ENCODE peak calls at places on chromosomes 1 and 21, in seven cellular contexts. A is right lobe of liver, G is thyroid gland, I is fibroblast of pulmonary artery, L is esophagus squamous epithelium, S is breast epithelium, V is tibial artery. O is an unnamed sample.

GRCh38 chr1:11649237-11649623 is 5.0 kb downstream of the FBXO2 start:
- DNase-seq in A (no peak), G (no peak), I (no peak), L (no peak), S (no peak), V (no peak), O (no peak)

GRCh38 chr1:205387845-205388244 is 31.1 kb upstream of the KLHDC8A start:
- DNase-seq in A (no peak), G (no peak), I (no peak), L (no peak), S (no peak), V (no peak), O (no peak)

GRCh38 chr1:218499021-218499691 is 154.0 kb downstream of the TGFB2 start:
- DNase-seq in A (no peak), G (no peak), I (peak), L (no peak), S (no peak), V (no peak), O (peak)

GRCh38 chr1:156149374-156150106 is 3.8 kb upstream of the SEMA4A start:
- DNase-seq in A (no peak), G (no peak), I (no peak), L (no peak), S (no peak), V (no peak), O (no peak)

GRCh38 chr1:85865183-85865582 is 156.9 kb upstream of the ZNHIT6 start:
- DNase-seq in A (no peak), G (no peak), I (peak), L (no peak), S (no peak), V (no peak), O (no peak)

GRCh38 chr1:246107516-246108277 is 399.4 kb downstream of the SMYD3 start:
- DNase-seq in A (no peak), G (no peak), I (peak), L (no peak), S (no peak), V (no peak), O (no peak)

GRCh38 chr1:186220911-186221310 is 154.1 kb downstream of the TPR start:
- DNase-seq in A (no peak), G (no peak), I (no peak), L (no peak), S (no peak), V (no peak), O (no peak)

GRCh38 chr1:55589656-55590297 is 374.6 kb upstream of the USP24 start:
- DNase-seq in A (no peak), G (peak), I (peak), L (no peak), S (peak), V (peak), O (peak)

GRCh38 chr1:50704126-50704525 is 255.9 kb downstream of the FAF1 start:
- DNase-seq in A (no peak), G (no peak), I (peak), L (no peak), S (no peak), V (no peak), O (peak)

DNA sequence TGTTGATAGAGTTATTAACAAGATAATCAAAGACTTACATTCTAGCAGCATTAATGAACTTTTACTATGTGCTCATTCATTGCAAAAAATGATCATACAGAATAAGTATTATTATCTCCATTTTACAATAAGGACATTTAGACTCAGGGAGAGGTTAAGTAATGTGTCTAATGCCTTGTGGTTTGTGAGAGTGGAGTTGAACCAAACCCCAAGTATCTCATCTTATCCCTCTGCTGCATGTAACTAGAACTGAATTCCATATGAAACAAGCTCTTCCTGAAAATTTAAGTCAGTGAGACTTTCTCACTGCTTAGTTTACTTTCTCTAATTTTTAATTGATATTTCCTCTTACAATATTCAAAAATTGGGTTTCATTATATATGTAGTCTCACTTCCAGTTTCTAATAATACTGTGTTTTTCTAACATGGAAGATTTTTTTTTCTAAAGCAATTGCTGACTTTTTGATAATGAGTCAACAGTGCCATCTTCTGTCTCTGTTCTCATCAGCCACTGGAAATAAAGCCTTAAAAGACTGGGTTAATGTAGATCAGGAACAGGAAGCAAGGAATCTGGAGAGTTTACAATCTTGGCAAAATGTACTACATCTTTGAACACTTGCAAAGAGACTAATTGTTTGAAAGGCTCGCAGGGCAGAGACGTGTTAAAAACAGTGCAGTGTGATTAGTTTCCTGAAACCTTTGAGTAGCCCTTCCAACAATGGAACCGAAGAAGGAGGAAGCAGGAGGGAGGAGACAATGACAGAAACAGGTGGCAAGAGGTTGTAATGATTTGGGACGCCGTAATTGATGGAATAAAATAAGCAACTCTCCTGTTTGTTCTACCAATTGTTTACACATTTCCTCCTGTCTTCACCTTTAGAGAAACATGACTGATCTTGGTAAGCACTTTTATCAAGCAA is 567.6 kb downstream of the MRPL39 start:
- DNase-seq in A (no peak), G (no peak), I (no peak), L (no peak), S (no peak), V (no peak), O (no peak)
- TF ChIP-seq CTCF in A (peak), G (peak), I (no peak), L (peak), S (no peak), V (no peak), O (no peak)

GRCh38 chr1:234598974-234599616 is 10.9 kb downstream of the IRF2BP2 start:
- DNase-seq in A (peak), G (peak), I (peak), L (no peak), S (no peak), V (peak), O (peak)
- H3K4me3 ChIP-seq in A (peak), G (no peak), I (peak), L (peak), S (peak), V (peak), O (peak)

GRCh38 chr1:33634806-33635205 is 162.4 kb downstream of the ZSCAN20 start:
- DNase-seq in A (no peak), G (peak), I (peak), L (no peak), S (no peak), V (no peak), O (peak)
- TF ChIP-seq CTCF in A (peak), G (peak), I (peak), L (peak), S (no peak), V (peak), O (peak)

GRCh38 chr1:92953491-92953890 is 7.8 kb downstream of the DIPK1A start:
- DNase-seq in A (no peak), G (no peak), I (no peak), L (no peak), S (no peak), V (no peak), O (no peak)
- H3K4me3 ChIP-seq in A (no peak), G (no peak), I (no peak), L (no peak), S (no peak), V (no peak), O (no peak)

GRCh38 chr1:151008244-151009205 is at the start of gene PRUNE1:
- DNase-seq in A (peak), G (peak), I (peak), L (peak), S (peak), V (peak), O (peak)
- TF ChIP-seq CTCF in A (no peak), G (no peak), I (no peak), L (peak), S (peak), V (peak), O (no peak)

DNA sequence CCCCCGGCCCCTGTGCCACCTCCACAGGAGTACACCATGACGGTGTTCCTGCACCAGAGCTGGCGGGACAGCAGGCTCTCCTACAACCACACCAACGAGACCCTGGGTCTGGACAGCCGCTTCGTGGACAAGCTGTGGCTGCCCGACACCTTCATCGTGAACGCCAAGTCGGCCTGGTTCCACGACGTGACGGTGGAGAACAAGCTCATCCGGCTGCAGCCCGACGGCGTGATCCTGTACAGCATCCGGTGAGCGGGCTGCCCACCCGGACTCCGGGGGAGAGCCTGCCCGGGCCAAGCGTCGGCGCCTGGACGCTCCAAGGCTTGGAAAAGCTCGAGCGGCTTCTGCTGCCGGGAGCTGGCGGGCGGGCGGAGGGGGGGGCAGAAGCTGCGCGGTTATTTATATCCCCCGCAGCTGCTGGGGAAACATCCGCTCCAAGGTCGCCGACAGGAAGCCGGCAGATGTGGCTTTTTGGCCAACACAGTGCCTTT is 6.4 kb downstream of the GABRD start:
- DNase-seq in A (no peak), G (no peak), I (no peak), L (no peak), S (no peak), V (no peak), O (no peak)
- H3K4me3 ChIP-seq in A (no peak), G (no peak), I (no peak), L (peak), S (no peak), V (no peak), O (no peak)

GRCh38 chr1:240824238-240824637 is 212.3 kb upstream of the GREM2 start:
- DNase-seq in A (no peak), G (no peak), I (no peak), L (no peak), S (no peak), V (no peak), O (no peak)
- TF ChIP-seq CTCF in A (no peak), G (no peak), I (no peak), L (no peak), S (no peak), V (no peak), O (no peak)

DNA sequence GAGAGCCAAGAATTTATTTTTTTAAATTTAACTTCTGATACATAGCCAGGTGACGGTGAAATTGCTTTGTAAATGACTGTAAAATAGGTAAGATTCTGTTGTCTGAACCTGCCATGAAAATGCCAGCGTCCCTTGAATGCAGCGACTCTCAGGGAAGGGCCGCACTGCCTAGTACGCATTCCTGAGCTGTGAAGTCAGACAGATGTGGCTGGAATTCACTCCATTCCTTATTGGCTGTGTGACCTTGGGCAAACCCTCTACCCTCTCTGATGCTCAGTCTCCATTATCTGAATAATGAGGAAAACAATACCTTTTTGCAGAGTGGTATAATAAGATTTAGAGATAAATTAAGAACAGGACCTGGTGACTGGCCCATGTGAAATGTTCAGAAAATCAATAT is 167.1 kb upstream of the DAB1 start:
- DNase-seq in A (no peak), G (no peak), I (no peak), L (no peak), S (no peak), V (no peak), O (peak)
- H3K4me3 ChIP-seq in A (no peak), G (no peak), I (no peak), L (no peak), S (no peak), V (no peak), O (no peak)

GRCh38 chr1:78275906-78276690 is 214.7 kb upstream of the PTGFR start:
- DNase-seq in A (no peak), G (no peak), I (peak), L (no peak), S (no peak), V (no peak), O (no peak)
- TF ChIP-seq CTCF in A (no peak), G (no peak), I (peak), L (no peak), S (no peak), V (no peak), O (no peak)